ENCODE peak calls at places on chromosomes 2 and 18, in six cellular contexts. U is A549, D is tibial nerve, H is sigmoid colon, A is K562, V is stomach. O is an unnamed sample.

GRCh38 chr18:75109819-75110218 is 99.1 kb downstream of the PTGR3 start:
- DNase-seq in U (no peak), D (no peak), H (no peak), A (no peak), V (no peak), O (no peak)

GRCh38 chr2:3605013-3605961 is 10.4 kb downstream of the COLEC11 start:
- DNase-seq in U (peak), D (no peak), H (peak), A (peak), V (no peak), O (no peak)

GRCh38 chr2:215554689-215555088 is 118.8 kb upstream of the FN1 start:
- DNase-seq in U (no peak), D (no peak), H (no peak), A (no peak), V (no peak), O (no peak)

GRCh38 chr2:43082111-43082877 is 144.1 kb downstream of the ZFP36L2 start:
- DNase-seq in U (peak), D (no peak), H (no peak), A (no peak), V (no peak), O (no peak)

GRCh38 chr2:134588556-134588955 is 130.2 kb downstream of the TMEM163 start:
- DNase-seq in U (no peak), D (no peak), H (no peak), A (no peak), V (no peak), O (no peak)

GRCh38 chr2:219418155-219418569 is at the start of gene DES:
- DNase-seq in U (no peak), D (no peak), H (peak), A (no peak), V (no peak), O (peak)

GRCh38 chr18:1092228-1092627 is 187.6 kb downstream of the ADCYAP1 start:
- DNase-seq in U (no peak), D (no peak), H (no peak), A (peak), V (no peak), O (no peak)

GRCh38 chr18:27599202-27599829 is 414.2 kb upstream of the CHST9 start:
- DNase-seq in U (peak), D (no peak), H (no peak), A (peak), V (peak), O (peak)

GRCh38 chr2:138581909-138582308 is 80.3 kb downstream of the SPOPL start:
- DNase-seq in U (no peak), D (no peak), H (no peak), A (no peak), V (no peak), O (no peak)

GRCh38 chr2:176129825-176130152 is 284 bp downstream of the HOXD8 start:
- DNase-seq in U (no peak), D (no peak), H (peak), A (no peak), V (no peak), O (peak)

GRCh38 chr2:230227216-230227615 is 1.7 kb downstream of the SP140 start:
- DNase-seq in U (no peak), D (no peak), H (no peak), A (no peak), V (no peak), O (no peak)

GRCh38 chr2:69387770-69388481 is 899 bp upstream of the GFPT1 start:
- DNase-seq in U (no peak), D (no peak), H (no peak), A (peak), V (no peak), O (no peak)

GRCh38 chr2:112725545-112726457 is 5.0 kb downstream of the NT5DC4 start:
- DNase-seq in U (no peak), D (no peak), H (no peak), A (no peak), V (no peak), O (no peak)

GRCh38 chr18:35553300-35553699 is 28.2 kb upstream of the GALNT1 start:
- DNase-seq in U (no peak), D (no peak), H (no peak), A (no peak), V (no peak), O (no peak)
- TF ChIP-seq EP300 in U (no peak), D (no peak), H (no peak), A (no peak), V (no peak), O (no peak)

DNA sequence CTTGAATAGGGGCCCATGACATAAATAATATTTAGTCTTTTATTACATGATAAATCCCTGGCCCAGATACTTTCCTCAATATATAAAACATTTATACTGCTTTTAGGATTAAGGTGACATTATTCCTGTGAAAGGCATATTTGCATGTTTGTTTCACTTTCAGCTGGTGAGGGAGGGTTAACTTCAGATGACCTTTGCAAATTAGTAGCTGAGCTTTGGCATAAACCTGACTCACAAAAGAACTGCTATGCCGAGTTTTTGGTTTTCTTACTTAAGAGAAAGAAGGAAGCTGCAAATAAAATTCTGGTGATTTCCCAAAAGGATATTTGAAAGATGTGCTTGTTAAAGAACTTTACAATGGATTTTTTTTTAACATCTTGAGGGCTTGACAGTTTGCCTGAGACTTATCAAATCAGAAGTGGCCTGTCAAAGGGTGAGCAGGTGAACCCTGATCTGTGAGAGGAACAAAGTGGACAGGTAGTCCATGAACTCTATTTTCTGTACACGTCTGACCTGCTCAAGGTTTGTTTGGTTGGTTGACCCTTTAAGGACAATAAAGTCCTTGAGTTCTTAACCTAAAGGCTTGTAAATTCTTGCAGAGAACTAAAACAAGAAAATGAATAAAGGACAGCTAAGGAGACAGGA is 93.5 kb downstream of the FAM124B start:
- DNase-seq in U (no peak), D (no peak), H (no peak), A (no peak), V (no peak), O (no peak)
- TF ChIP-seq EP300 in U (no peak), D (no peak), H (no peak), A (no peak), V (no peak), O (no peak)

GRCh38 chr18:11719050-11719449 is 30.0 kb downstream of the GNAL start:
- DNase-seq in U (no peak), D (no peak), H (no peak), A (no peak), V (no peak), O (no peak)
- TF ChIP-seq EP300 in U (no peak), D (no peak), H (no peak), A (no peak), V (no peak), O (no peak)

DNA sequence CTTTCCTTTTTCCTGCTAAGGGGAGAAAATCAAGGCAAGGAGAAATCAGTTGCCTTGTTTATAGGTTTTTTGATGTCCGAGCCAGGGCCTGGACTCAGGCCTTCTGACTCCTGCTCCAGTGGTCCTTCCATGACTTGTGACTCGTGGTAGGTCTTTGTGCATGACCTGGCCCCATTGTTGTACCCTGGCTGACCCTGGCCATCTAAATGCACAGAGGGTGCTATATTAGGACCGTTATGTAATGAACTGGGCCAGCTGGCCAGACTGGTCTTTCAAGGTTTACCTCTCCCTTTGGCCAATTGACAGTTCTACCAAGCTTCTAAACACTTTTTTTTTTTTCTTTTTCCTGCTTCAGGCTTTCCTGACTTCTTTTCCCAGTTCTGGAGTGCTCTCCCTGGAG is 81.1 kb downstream of the SETBP1 start:
- DNase-seq in U (no peak), D (no peak), H (no peak), A (no peak), V (peak), O (peak)
- TF ChIP-seq EP300 in U (no peak), D (no peak), H (no peak), A (no peak), V (no peak), O (no peak)

GRCh38 chr2:127208313-127208712 is 11.8 kb downstream of the CYP27C1 start:
- DNase-seq in U (no peak), D (no peak), H (no peak), A (no peak), V (no peak), O (no peak)
- TF ChIP-seq EP300 in U (no peak), D (no peak), H (no peak), A (no peak), V (no peak), O (no peak)